ENCODE peak calls at places on chromosome 12, in five cellular contexts. V is GM23248, C is lower lobe of right lung, O is heart right ventricle, Q is HAP-1. K is an unnamed sample.
A peak's percentile ranks its signal among the peaks of the same experiment; 100 is the strongest.

GRCh38 chr12:121893901-121894540 is 5.4 kb downstream of the PSMD9 start:
- DNase-seq in V (peak; percentile 85), C (no peak), O (no peak), Q (peak; percentile 38), K (peak; percentile 42)

GRCh38 chr12:27164330-27165045 is 79.6 kb upstream of the STK38L start:
- DNase-seq in V (no peak), C (no peak), O (no peak), Q (no peak), K (no peak)

GRCh38 chr12:92747151-92747550 is 44.4 kb downstream of the PLEKHG7 start:
- DNase-seq in V (no peak), C (no peak), O (no peak), Q (no peak), K (no peak)

GRCh38 chr12:65232490-65233077 is 45.9 kb upstream of the MSRB3 start:
- DNase-seq in V (peak; percentile 56), C (no peak), O (no peak), Q (no peak), K (no peak)

GRCh38 chr12:89959188-89959587 is 250.6 kb upstream of the ATP2B1 start:
- DNase-seq in V (peak; percentile 34), C (no peak), O (no peak), Q (no peak), K (no peak)

GRCh38 chr12:50166776-50167025 is 468 bp downstream of the CERS5 start:
- DNase-seq in V (peak; percentile 74), C (peak; percentile 75), O (peak; percentile 41), Q (no peak), K (peak; percentile 41)

GRCh38 chr12:130948751-130949150 is 5.0 kb upstream of the ADGRD1 start:
- DNase-seq in V (no peak), C (no peak), O (no peak), Q (no peak), K (no peak)

GRCh38 chr12:27213830-27214787 is 30.0 kb upstream of the STK38L start:
- DNase-seq in V (no peak), C (no peak), O (no peak), Q (no peak), K (no peak)

GRCh38 chr12:102543494-102543893 is 63.1 kb upstream of the IGF1 start:
- DNase-seq in V (peak; percentile 32), C (no peak), O (no peak), Q (no peak), K (no peak)

GRCh38 chr12:129119537-129119936 is 266.3 kb downstream of the GLT1D1 start:
- DNase-seq in V (no peak), C (no peak), O (no peak), Q (no peak), K (no peak)

GRCh38 chr12:39145175-39145999 is 240.0 kb upstream of the CPNE8 start:
- DNase-seq in V (peak; percentile 6), C (peak; percentile 61), O (peak; percentile 21), Q (peak; percentile 90), K (peak; percentile 69)

GRCh38 chr12:116324684-116325664 is 47.5 kb upstream of the MED13L start:
- DNase-seq in V (no peak), C (no peak), O (no peak), Q (no peak), K (no peak)

GRCh38 chr12:42798811-42799438 is 209.4 kb upstream of the PRICKLE1 start:
- DNase-seq in V (peak; percentile 66), C (no peak), O (no peak), Q (no peak), K (no peak)

GRCh38 chr12:88578274-88578673 is 2.0 kb downstream of the KITLG start:
- DNase-seq in V (peak; percentile 56), C (no peak), O (no peak), Q (peak; percentile 57), K (no peak)

GRCh38 chr12:98574110-98574509 is 19.4 kb upstream of the SLC25A3 start:
- DNase-seq in V (peak; percentile 27), C (no peak), O (no peak), Q (no peak), K (peak; percentile 49)

GRCh38 chr12:64627781-64628180 is 17.5 kb downstream of the RASSF3 start:
- DNase-seq in V (peak; percentile 84), C (no peak), O (no peak), Q (no peak), K (no peak)

GRCh38 chr12:24109381-24110039 is 160.0 kb upstream of the SOX5 start:
- DNase-seq in V (peak; percentile 24), C (no peak), O (no peak), Q (no peak), K (no peak)

GRCh38 chr12:121953293-121953692 is 34.9 kb downstream of the CFAP251 start:
- DNase-seq in V (no peak), C (no peak), O (no peak), Q (no peak), K (no peak)

GRCh38 chr12:114664661-114665320 is 19.2 kb downstream of the TBX3 start:
- DNase-seq in V (no peak), C (no peak), O (no peak), Q (no peak), K (no peak)

GRCh38 chr12:71303199-71303598 is 136.4 kb upstream of the LGR5 start:
- DNase-seq in V (no peak), C (no peak), O (no peak), Q (no peak), K (no peak)

GRCh38 chr12:96810057-96810456 is 97.0 kb upstream of the NEDD1 start:
- DNase-seq in V (no peak), C (no peak), O (no peak), Q (no peak), K (no peak)

GRCh38 chr12:74897425-74898211 is 312.0 kb downstream of the KCNC2 start:
- DNase-seq in V (no peak), C (no peak), O (no peak), Q (no peak), K (no peak)

GRCh38 chr12:83075471-83075870 is 388.8 kb downstream of the TMTC2 start:
- DNase-seq in V (no peak), C (no peak), O (no peak), Q (no peak), K (no peak)

GRCh38 chr12:121223283-121223946 is 13.5 kb downstream of the P2RX4 start:
- DNase-seq in V (no peak), C (no peak), O (no peak), Q (no peak), K (peak; percentile 71)

GRCh38 chr12:127515941-127516340 is 751.0 kb upstream of the TMEM132C start:
- DNase-seq in V (peak; percentile 62), C (no peak), O (no peak), Q (no peak), K (no peak)

GRCh38 chr12:38956337-38956736 is 50.9 kb upstream of the CPNE8 start:
- DNase-seq in V (peak; percentile 12), C (no peak), O (no peak), Q (no peak), K (no peak)

GRCh38 chr12:106114084-106115068 is 24.4 kb downstream of the NUAK1 start:
- DNase-seq in V (peak; percentile 75), C (no peak), O (no peak), Q (no peak), K (no peak)

GRCh38 chr12:100699209-100699608 is 95.4 kb upstream of the ANO4 start:
- DNase-seq in V (no peak), C (no peak), O (no peak), Q (no peak), K (no peak)

GRCh38 chr12:10102322-10102721 is 3.5 kb upstream of the CLEC1A start:
- DNase-seq in V (no peak), C (no peak), O (no peak), Q (no peak), K (no peak)

DNA sequence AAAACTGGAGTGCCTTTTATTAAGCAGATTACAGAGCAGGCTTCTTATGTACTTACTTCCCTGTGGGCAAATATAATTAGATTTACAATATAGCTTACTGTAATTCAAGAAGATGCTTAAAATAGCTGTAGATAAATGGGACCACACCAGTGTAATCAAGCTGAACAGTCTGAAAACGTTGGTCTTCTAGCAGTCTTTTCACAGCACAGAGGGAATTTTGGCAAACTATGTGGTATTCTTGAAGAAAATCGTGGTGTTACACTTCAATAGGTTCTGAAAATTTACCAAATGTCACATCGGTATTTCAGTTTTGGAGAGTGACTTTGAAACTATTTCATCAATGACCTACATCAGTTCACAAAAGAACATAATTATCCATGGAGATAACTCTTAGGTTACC is 47.7 kb downstream of the SLC16A7 start:
- DNase-seq in V (no peak), C (no peak), O (no peak), Q (no peak), K (no peak)
- H3K36me3 ChIP-seq in V (no peaks in the 10 kb centered on the region), C (no peaks in the 10 kb centered on the region), O (no peaks in the 10 kb centered on the region), Q (no peaks in the 10 kb centered on the region), K (no peaks in the 10 kb centered on the region)

GRCh38 chr12:6606331-6607131 is 648 bp downstream of the CHD4 start:
- DNase-seq in V (peak; percentile 76), C (peak; percentile 82), O (peak; percentile 88), Q (peak; percentile 73), K (peak; percentile 69)
- H3K4me1 ChIP-seq in V (peaks cover 33% of the 10 kb centered on the region), C (peaks cover 37% of the 10 kb centered on the region), O (peaks cover 55% of the 10 kb centered on the region), Q (peaks cover 22% of the 10 kb centered on the region), K (peaks cover 20% of the 10 kb centered on the region)

DNA sequence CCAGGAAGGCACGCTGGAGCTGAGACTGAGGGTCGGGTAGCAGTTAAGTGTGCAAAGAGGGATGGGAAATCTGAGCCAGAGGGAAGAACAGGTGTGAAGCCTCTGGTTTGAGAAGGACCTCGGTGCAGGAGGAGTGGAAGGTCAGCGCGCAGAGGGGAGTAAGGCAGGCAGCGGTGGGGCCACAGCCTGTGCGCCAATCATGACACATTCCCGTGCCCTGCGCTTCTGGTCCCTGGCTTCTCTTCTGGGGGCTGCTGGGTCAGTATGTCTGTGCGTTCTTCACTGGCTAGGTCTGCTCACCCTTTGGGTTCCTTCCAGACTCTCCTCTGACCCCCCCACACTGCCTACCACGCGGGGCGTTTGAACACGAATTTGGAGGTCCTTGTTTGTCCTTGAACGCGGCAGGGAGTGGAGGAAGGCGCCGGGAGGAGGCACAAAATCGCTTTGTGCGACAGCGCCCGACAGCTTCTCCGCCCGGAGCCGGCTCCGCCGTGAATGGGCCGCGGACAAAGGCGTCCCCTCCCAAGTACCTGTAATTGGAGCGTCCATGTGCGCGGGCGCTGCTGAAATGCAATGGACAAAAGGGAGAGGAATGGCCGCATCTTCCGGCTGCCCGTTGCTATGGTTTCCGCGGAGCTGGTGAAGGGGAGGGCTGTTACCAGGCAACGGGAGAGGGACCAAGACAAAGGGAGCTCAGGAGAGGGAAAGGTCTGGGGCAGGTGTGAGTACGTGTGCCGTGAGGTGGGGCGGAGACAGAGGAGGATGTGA is 207.2 kb upstream of the SRRM4 start:
- DNase-seq in V (no peak), C (no peak), O (no peak), Q (peak; percentile 14), K (no peak)
- H3K4me3 ChIP-seq in V (no peak overlapping the region), C (no peak overlapping the region), O (no peak overlapping the region), Q (no peak overlapping the region), K (no peak overlapping the region)

DNA sequence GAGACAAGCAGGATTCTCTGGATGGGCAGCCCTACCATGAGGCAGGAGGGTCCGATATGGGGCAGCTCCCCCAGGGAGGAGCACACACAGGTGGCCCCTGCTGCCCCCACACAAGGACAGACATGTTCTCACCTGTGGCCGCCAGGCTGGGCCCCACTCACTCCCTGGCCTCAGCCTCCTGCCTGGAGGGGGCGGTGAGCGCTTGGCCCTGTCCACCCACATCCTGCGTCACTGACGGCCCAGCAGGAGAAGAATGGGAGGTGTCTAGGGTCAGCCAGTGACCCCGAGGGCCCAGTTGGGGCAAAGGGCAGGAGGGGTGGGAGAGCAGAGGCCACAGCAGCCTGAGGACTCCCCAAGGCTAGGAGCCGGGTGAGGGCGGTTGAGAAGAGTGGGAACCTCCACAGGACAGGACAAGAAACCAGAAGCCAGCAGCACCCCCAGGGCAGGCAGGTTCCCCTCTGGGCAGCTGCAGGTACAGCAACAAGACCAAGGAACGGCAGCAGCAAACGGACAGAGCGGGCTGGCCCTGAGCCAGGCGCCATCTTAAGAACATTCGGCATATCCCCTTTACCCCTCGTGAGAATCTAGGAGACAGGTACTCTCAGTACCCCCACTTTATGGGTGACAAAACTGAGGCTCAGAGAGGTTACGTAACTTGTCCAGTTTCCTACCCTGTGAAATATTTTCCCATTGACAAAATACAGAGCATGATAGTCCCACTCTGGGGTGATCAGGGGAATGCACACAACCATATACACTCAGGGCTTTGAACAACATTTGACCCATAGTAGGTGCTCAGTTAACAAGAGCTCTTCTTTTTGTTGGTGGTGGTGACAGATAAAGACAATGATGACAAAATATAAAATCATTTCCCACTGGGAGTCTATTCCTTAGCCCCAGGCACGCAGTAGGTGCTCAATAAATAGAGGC is 74.3 kb downstream of the NCOR2 start:
- DNase-seq in V (no peak), C (no peak), O (no peak), Q (no peak), K (no peak)
- H3K36me3 ChIP-seq in V (peaks cover 4% of the 10 kb centered on the region), C (peaks cover 38% of the 10 kb centered on the region), O (peaks cover 9% of the 10 kb centered on the region), Q (peaks cover 9% of the 10 kb centered on the region), K (no peaks in the 10 kb centered on the region)